ENCODE peak calls at places on chromosomes 16 and 17, in nine cellular contexts. One of them, this sample, is unnamed.

GRCh38 chr17:34547453-34548063 is 31.8 kb upstream of the TMEM132E start:
- DNase-seq in cardiac muscle cell: no peak
- DNase-seq in neural crest cell: no peak
- DNase-seq in neural progenitor cell: no peak
- DNase-seq in AG09319: no peak
- DNase-seq in esophagus squamous epithelium: no peak
- DNase-seq in fibroblast of pulmonary artery: no peak
- DNase-seq in fibroblast of the aortic adventitia: no peak
- DNase-seq in heart right ventricle: no peak
- DNase-seq in this sample: no peak

GRCh38 chr16:14193316-14193871 is 122.3 kb downstream of the MRTFB start:
- DNase-seq in neural progenitor cell: no peak
- DNase-seq in fibroblast of pulmonary artery: no peak
- DNase-seq in cardiac muscle cell: no peak
- DNase-seq in neural crest cell: no peak
- DNase-seq in AG09319: no peak
- DNase-seq in fibroblast of the aortic adventitia: no peak
- DNase-seq in heart right ventricle: no peak
- DNase-seq in esophagus squamous epithelium: no peak
- DNase-seq in this sample: peak

GRCh38 chr17:34885076-34885475 is 76.2 kb downstream of the CCT6B start:
- DNase-seq in fibroblast of pulmonary artery: no peak
- DNase-seq in fibroblast of the aortic adventitia: no peak
- DNase-seq in neural progenitor cell: no peak
- DNase-seq in heart right ventricle: no peak
- DNase-seq in cardiac muscle cell: no peak
- DNase-seq in neural crest cell: no peak
- DNase-seq in esophagus squamous epithelium: no peak
- DNase-seq in AG09319: no peak
- DNase-seq in this sample: no peak

GRCh38 chr16:9578459-9578858 is 487.0 kb downstream of the HAPSTR1 start:
- DNase-seq in esophagus squamous epithelium: no peak
- DNase-seq in cardiac muscle cell: no peak
- DNase-seq in neural crest cell: no peak
- DNase-seq in AG09319: no peak
- DNase-seq in heart right ventricle: no peak
- DNase-seq in fibroblast of the aortic adventitia: no peak
- DNase-seq in neural progenitor cell: no peak
- DNase-seq in fibroblast of pulmonary artery: no peak
- DNase-seq in this sample: no peak

GRCh38 chr17:68296217-68297140 is 5.2 kb downstream of the ARSG start:
- DNase-seq in cardiac muscle cell: no peak
- DNase-seq in neural crest cell: no peak
- DNase-seq in fibroblast of pulmonary artery: no peak
- DNase-seq in neural progenitor cell: no peak
- DNase-seq in AG09319: no peak
- DNase-seq in heart right ventricle: no peak
- DNase-seq in fibroblast of the aortic adventitia: no peak
- DNase-seq in esophagus squamous epithelium: no peak
- DNase-seq in this sample: peak

GRCh38 chr17:3695129-3695722 is 729 bp downstream of the P2RX5 start:
- DNase-seq in cardiac muscle cell: no peak
- DNase-seq in esophagus squamous epithelium: no peak
- DNase-seq in heart right ventricle: peak
- DNase-seq in fibroblast of the aortic adventitia: no peak
- DNase-seq in neural progenitor cell: no peak
- DNase-seq in AG09319: no peak
- DNase-seq in fibroblast of pulmonary artery: no peak
- DNase-seq in neural crest cell: no peak
- DNase-seq in this sample: peak

GRCh38 chr16:65388592-65388991 is 266.7 kb upstream of the CDH11 start:
- DNase-seq in esophagus squamous epithelium: no peak
- DNase-seq in neural progenitor cell: no peak
- DNase-seq in cardiac muscle cell: no peak
- DNase-seq in neural crest cell: no peak
- DNase-seq in AG09319: peak
- DNase-seq in fibroblast of the aortic adventitia: peak
- DNase-seq in heart right ventricle: no peak
- DNase-seq in fibroblast of pulmonary artery: peak
- DNase-seq in this sample: no peak

GRCh38 chr17:63356275-63356905 is 89.7 kb downstream of the CYB561 start:
- DNase-seq in cardiac muscle cell: no peak
- DNase-seq in heart right ventricle: no peak
- DNase-seq in neural crest cell: no peak
- DNase-seq in AG09319: peak
- DNase-seq in fibroblast of the aortic adventitia: peak
- DNase-seq in neural progenitor cell: no peak
- DNase-seq in fibroblast of pulmonary artery: peak
- DNase-seq in esophagus squamous epithelium: no peak
- DNase-seq in this sample: no peak

GRCh38 chr16:50259334-50260205 is 6.8 kb upstream of the ADCY7 start:
- DNase-seq in neural crest cell: no peak
- DNase-seq in cardiac muscle cell: no peak
- DNase-seq in AG09319: no peak
- DNase-seq in esophagus squamous epithelium: no peak
- DNase-seq in neural progenitor cell: peak
- DNase-seq in fibroblast of the aortic adventitia: peak
- DNase-seq in heart right ventricle: peak
- DNase-seq in fibroblast of pulmonary artery: peak
- DNase-seq in this sample: no peak

GRCh38 chr16:22300427-22301071 is 3.3 kb downstream of the POLR3E start:
- DNase-seq in fibroblast of pulmonary artery: peak
- DNase-seq in esophagus squamous epithelium: no peak
- DNase-seq in neural progenitor cell: peak
- DNase-seq in AG09319: no peak
- DNase-seq in fibroblast of the aortic adventitia: peak
- DNase-seq in heart right ventricle: peak
- DNase-seq in neural crest cell: peak
- DNase-seq in cardiac muscle cell: peak
- DNase-seq in this sample: peak
- TF ChIP-seq CTCF in fibroblast of pulmonary artery: peak
- TF ChIP-seq CTCF in esophagus squamous epithelium: peak
- TF ChIP-seq CTCF in neural progenitor cell: peak
- TF ChIP-seq CTCF in AG09319: peak
- TF ChIP-seq CTCF in fibroblast of the aortic adventitia: peak
- TF ChIP-seq CTCF in heart right ventricle: peak
- TF ChIP-seq CTCF in neural crest cell: peak
- TF ChIP-seq CTCF in cardiac muscle cell: peak
- TF ChIP-seq CTCF in this sample: peak

DNA sequence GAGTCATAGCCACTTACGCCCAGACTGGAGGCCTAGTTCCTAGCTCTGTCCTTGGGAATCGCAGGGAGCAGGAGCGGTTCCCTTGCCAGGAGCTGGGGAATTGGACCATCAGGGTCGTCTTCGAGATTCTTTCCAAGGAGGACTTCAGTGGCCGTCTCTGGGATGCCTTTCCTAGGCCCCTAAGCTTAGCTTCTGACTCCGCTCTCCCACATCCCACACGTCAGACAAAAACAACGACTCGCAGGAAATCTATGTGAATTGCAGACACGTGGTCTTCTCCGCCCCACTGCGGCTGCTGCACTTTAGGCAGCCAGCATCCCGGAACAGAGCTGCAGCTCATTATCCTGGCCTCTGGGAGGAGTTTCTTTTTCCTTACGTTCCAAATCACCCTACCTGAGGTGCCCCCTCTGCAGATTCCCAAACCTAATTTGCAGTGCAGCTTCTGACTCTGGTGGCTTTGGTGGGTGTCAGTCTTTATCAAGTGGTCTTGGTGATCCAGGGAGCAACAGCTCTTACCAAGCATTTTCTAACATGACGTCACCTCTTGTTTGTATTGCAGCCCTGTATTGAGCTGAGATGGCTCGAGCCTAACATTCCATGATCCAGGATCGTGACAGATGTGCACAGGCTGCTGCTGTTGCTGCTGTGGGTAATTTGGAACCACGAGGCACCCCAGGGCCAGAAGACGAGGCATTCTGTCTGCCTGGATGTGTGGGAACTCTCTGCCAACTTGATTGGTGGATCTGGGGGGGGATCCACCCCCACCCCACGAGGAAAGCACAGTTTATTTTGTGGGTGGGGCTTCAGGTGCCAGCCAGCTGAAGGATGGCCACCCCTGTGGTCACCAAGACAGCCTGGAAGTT is 1.1 kb downstream of the KATNB1 start:
- DNase-seq in AG09319: peak
- DNase-seq in esophagus squamous epithelium: no peak
- DNase-seq in neural progenitor cell: peak
- DNase-seq in fibroblast of the aortic adventitia: peak
- DNase-seq in heart right ventricle: no peak
- DNase-seq in neural crest cell: no peak
- DNase-seq in fibroblast of pulmonary artery: peak
- DNase-seq in cardiac muscle cell: peak
- DNase-seq in this sample: peak
- TF ChIP-seq CTCF in AG09319: peak
- TF ChIP-seq CTCF in esophagus squamous epithelium: no peak
- TF ChIP-seq CTCF in neural progenitor cell: no peak
- TF ChIP-seq CTCF in fibroblast of the aortic adventitia: peak
- TF ChIP-seq CTCF in heart right ventricle: no peak
- TF ChIP-seq CTCF in neural crest cell: peak
- TF ChIP-seq CTCF in fibroblast of pulmonary artery: peak
- TF ChIP-seq CTCF in cardiac muscle cell: peak
- TF ChIP-seq CTCF in this sample: no peak

GRCh38 chr17:28416703-28417311 is 10.8 kb upstream of the SLC46A1 start:
- DNase-seq in neural crest cell: peak
- DNase-seq in esophagus squamous epithelium: no peak
- DNase-seq in heart right ventricle: no peak
- DNase-seq in neural progenitor cell: peak
- DNase-seq in AG09319: no peak
- DNase-seq in fibroblast of pulmonary artery: peak
- DNase-seq in cardiac muscle cell: peak
- DNase-seq in fibroblast of the aortic adventitia: peak
- DNase-seq in this sample: peak

GRCh38 chr17:28412131-28412530 is 6.1 kb upstream of the SLC46A1 start:
- DNase-seq in fibroblast of the aortic adventitia: no peak
- DNase-seq in AG09319: no peak
- DNase-seq in neural progenitor cell: no peak
- DNase-seq in cardiac muscle cell: no peak
- DNase-seq in heart right ventricle: no peak
- DNase-seq in esophagus squamous epithelium: no peak
- DNase-seq in neural crest cell: no peak
- DNase-seq in fibroblast of pulmonary artery: no peak
- DNase-seq in this sample: no peak

GRCh38 chr17:28421775-28422305 is 15.8 kb upstream of the SLC46A1 start:
- DNase-seq in AG09319: no peak
- DNase-seq in fibroblast of the aortic adventitia: no peak
- DNase-seq in fibroblast of pulmonary artery: no peak
- DNase-seq in neural progenitor cell: no peak
- DNase-seq in heart right ventricle: no peak
- DNase-seq in cardiac muscle cell: no peak
- DNase-seq in neural crest cell: no peak
- DNase-seq in esophagus squamous epithelium: no peak
- DNase-seq in this sample: no peak

GRCh38 chr17:28413804-28414203 is 7.8 kb upstream of the SLC46A1 start:
- DNase-seq in cardiac muscle cell: no peak
- DNase-seq in esophagus squamous epithelium: no peak
- DNase-seq in AG09319: no peak
- DNase-seq in neural progenitor cell: no peak
- DNase-seq in fibroblast of the aortic adventitia: no peak
- DNase-seq in neural crest cell: no peak
- DNase-seq in fibroblast of pulmonary artery: no peak
- DNase-seq in heart right ventricle: no peak
- DNase-seq in this sample: no peak

GRCh38 chr17:28415886-28416285 is 9.9 kb upstream of the SLC46A1 start:
- DNase-seq in neural progenitor cell: no peak
- DNase-seq in esophagus squamous epithelium: no peak
- DNase-seq in fibroblast of the aortic adventitia: no peak
- DNase-seq in AG09319: no peak
- DNase-seq in cardiac muscle cell: no peak
- DNase-seq in heart right ventricle: no peak
- DNase-seq in fibroblast of pulmonary artery: no peak
- DNase-seq in neural crest cell: no peak
- DNase-seq in this sample: no peak
- TF ChIP-seq CTCF in neural progenitor cell: no peak
- TF ChIP-seq CTCF in esophagus squamous epithelium: no peak
- TF ChIP-seq CTCF in fibroblast of the aortic adventitia: no peak
- TF ChIP-seq CTCF in AG09319: no peak
- TF ChIP-seq CTCF in cardiac muscle cell: no peak
- TF ChIP-seq CTCF in heart right ventricle: no peak
- TF ChIP-seq CTCF in fibroblast of pulmonary artery: no peak
- TF ChIP-seq CTCF in neural crest cell: no peak
- TF ChIP-seq CTCF in this sample: no peak

GRCh38 chr16:88680554-88681083 is 5.7 kb downstream of the SNAI3 start:
- DNase-seq in fibroblast of pulmonary artery: no peak
- DNase-seq in neural crest cell: no peak
- DNase-seq in cardiac muscle cell: no peak
- DNase-seq in esophagus squamous epithelium: no peak
- DNase-seq in heart right ventricle: no peak
- DNase-seq in fibroblast of the aortic adventitia: no peak
- DNase-seq in neural progenitor cell: no peak
- DNase-seq in AG09319: no peak
- DNase-seq in this sample: no peak

GRCh38 chr16:88678224-88678979 is 7.9 kb downstream of the SNAI3 start:
- DNase-seq in fibroblast of pulmonary artery: no peak
- DNase-seq in neural crest cell: no peak
- DNase-seq in cardiac muscle cell: no peak
- DNase-seq in heart right ventricle: no peak
- DNase-seq in AG09319: no peak
- DNase-seq in esophagus squamous epithelium: no peak
- DNase-seq in neural progenitor cell: no peak
- DNase-seq in fibroblast of the aortic adventitia: no peak
- DNase-seq in this sample: no peak

GRCh38 chr16:88681709-88682451 is 4.4 kb downstream of the SNAI3 start:
- DNase-seq in fibroblast of pulmonary artery: no peak
- DNase-seq in neural crest cell: no peak
- DNase-seq in cardiac muscle cell: no peak
- DNase-seq in fibroblast of the aortic adventitia: no peak
- DNase-seq in neural progenitor cell: no peak
- DNase-seq in AG09319: no peak
- DNase-seq in esophagus squamous epithelium: peak
- DNase-seq in heart right ventricle: peak
- DNase-seq in this sample: peak

GRCh38 chr16:88677721-88678120 is 8.6 kb downstream of the SNAI3 start:
- DNase-seq in neural progenitor cell: no peak
- DNase-seq in cardiac muscle cell: no peak
- DNase-seq in fibroblast of the aortic adventitia: no peak
- DNase-seq in esophagus squamous epithelium: no peak
- DNase-seq in fibroblast of pulmonary artery: no peak
- DNase-seq in heart right ventricle: no peak
- DNase-seq in AG09319: no peak
- DNase-seq in neural crest cell: no peak
- DNase-seq in this sample: no peak

GRCh38 chr16:88681084-88681680 is 5.1 kb downstream of the SNAI3 start:
- DNase-seq in fibroblast of the aortic adventitia: no peak
- DNase-seq in AG09319: no peak
- DNase-seq in heart right ventricle: no peak
- DNase-seq in cardiac muscle cell: no peak
- DNase-seq in neural crest cell: no peak
- DNase-seq in esophagus squamous epithelium: no peak
- DNase-seq in fibroblast of pulmonary artery: no peak
- DNase-seq in neural progenitor cell: peak
- DNase-seq in this sample: peak
- TF ChIP-seq CTCF in fibroblast of the aortic adventitia: no peak
- TF ChIP-seq CTCF in AG09319: no peak
- TF ChIP-seq CTCF in heart right ventricle: no peak
- TF ChIP-seq CTCF in cardiac muscle cell: peak
- TF ChIP-seq CTCF in neural crest cell: peak
- TF ChIP-seq CTCF in esophagus squamous epithelium: no peak
- TF ChIP-seq CTCF in fibroblast of pulmonary artery: peak
- TF ChIP-seq CTCF in neural progenitor cell: peak
- TF ChIP-seq CTCF in this sample: peak

This sample was measured in activated CD8-positive, alpha-beta T cell treated with anti-CD3 and anti-CD28 coated beads for 36 hours.